ENCODE peak calls at places on chromosomes 6 and 20, in four cellular contexts. One of them, this sample, is unnamed.
A peak's percentile ranks its signal among the peaks of the same experiment; 100 is the strongest.

GRCh38 chr20:57672164-57672563 is 37.7 kb downstream of the PMEPA1 start:
- DNase-seq in fibroblast of pulmonary artery: no peak
- DNase-seq in stomach: no peak
- DNase-seq in heart left ventricle: peak; percentile 78
- DNase-seq in this sample: no peak

GRCh38 chr6:111523484-111524166 is 40.6 kb upstream of the REV3L start:
- DNase-seq in fibroblast of pulmonary artery: no peak
- DNase-seq in stomach: no peak
- DNase-seq in heart left ventricle: no peak
- DNase-seq in this sample: no peak

GRCh38 chr20:31485450-31486339 is 10.6 kb downstream of the REM1 start:
- DNase-seq in fibroblast of pulmonary artery: peak; percentile 86
- DNase-seq in stomach: no peak
- DNase-seq in heart left ventricle: peak; percentile 78
- DNase-seq in this sample: no peak

GRCh38 chr6:150641398-150642139 is 41.9 kb downstream of the PLEKHG1 start:
- DNase-seq in fibroblast of pulmonary artery: no peak
- DNase-seq in stomach: no peak
- DNase-seq in heart left ventricle: no peak
- DNase-seq in this sample: no peak

GRCh38 chr6:155587817-155588216 is 132.2 kb upstream of the NOX3 start:
- DNase-seq in fibroblast of pulmonary artery: no peak
- DNase-seq in stomach: no peak
- DNase-seq in heart left ventricle: no peak
- DNase-seq in this sample: no peak

GRCh38 chr6:56314683-56315523 is 67.5 kb upstream of the COL21A1 start:
- DNase-seq in fibroblast of pulmonary artery: peak; percentile 70
- DNase-seq in stomach: no peak
- DNase-seq in heart left ventricle: no peak
- DNase-seq in this sample: no peak

GRCh38 chr6:73732845-73733675 is 37.1 kb downstream of the CD109 start:
- DNase-seq in fibroblast of pulmonary artery: peak; percentile 85
- DNase-seq in stomach: peak; percentile 59
- DNase-seq in heart left ventricle: peak; percentile 56
- DNase-seq in this sample: no peak

GRCh38 chr6:164130151-164130550 is 715.6 kb downstream of the QKI start:
- DNase-seq in fibroblast of pulmonary artery: no peak
- DNase-seq in stomach: no peak
- DNase-seq in heart left ventricle: no peak
- DNase-seq in this sample: no peak

GRCh38 chr20:59939052-59939878 is 840 bp downstream of the PPP1R3D start:
- DNase-seq in fibroblast of pulmonary artery: peak; percentile 21
- DNase-seq in stomach: no peak
- DNase-seq in heart left ventricle: peak; percentile 36
- DNase-seq in this sample: no peak

GRCh38 chr6:37502703-37503485 is 3.2 kb upstream of the CCDC167 start:
- DNase-seq in fibroblast of pulmonary artery: no peak
- DNase-seq in stomach: no peak
- DNase-seq in heart left ventricle: no peak
- DNase-seq in this sample: no peak

GRCh38 chr6:11535801-11536230 is 1.7 kb upstream of the TMEM170B start:
- DNase-seq in fibroblast of pulmonary artery: peak; percentile 70
- DNase-seq in stomach: peak; percentile 33
- DNase-seq in heart left ventricle: no peak
- DNase-seq in this sample: no peak

GRCh38 chr20:57619053-57619831 is 984 bp downstream of the ZBP1 start:
- DNase-seq in fibroblast of pulmonary artery: no peak
- DNase-seq in stomach: peak; percentile 60
- DNase-seq in heart left ventricle: peak; percentile 65
- DNase-seq in this sample: no peak

GRCh38 chr6:24495516-24495847 is 713 bp downstream of the ALDH5A1 start:
- DNase-seq in fibroblast of pulmonary artery: peak; percentile 43
- DNase-seq in stomach: peak; percentile 51
- DNase-seq in heart left ventricle: peak; percentile 65
- DNase-seq in this sample: no peak

GRCh38 chr6:136738178-136739057 is 53.9 kb downstream of the MAP3K5 start:
- DNase-seq in fibroblast of pulmonary artery: peak; percentile 62
- DNase-seq in stomach: no peak
- DNase-seq in heart left ventricle: no peak
- DNase-seq in this sample: no peak

GRCh38 chr20:10788877-10789276 is 115.1 kb upstream of the JAG1 start:
- DNase-seq in fibroblast of pulmonary artery: no peak
- DNase-seq in stomach: no peak
- DNase-seq in heart left ventricle: no peak
- DNase-seq in this sample: no peak

GRCh38 chr6:6221829-6222535 is 98.5 kb downstream of the F13A1 start:
- DNase-seq in fibroblast of pulmonary artery: no peak
- DNase-seq in stomach: no peak
- DNase-seq in heart left ventricle: no peak
- DNase-seq in this sample: no peak

GRCh38 chr6:56749632-56750151 is 107.0 kb upstream of the DST start:
- DNase-seq in fibroblast of pulmonary artery: peak; percentile 69
- DNase-seq in stomach: no peak
- DNase-seq in heart left ventricle: no peak
- DNase-seq in this sample: peak; percentile 80

GRCh38 chr6:70312165-70312564 is 9.3 kb upstream of the COL9A1 start:
- DNase-seq in fibroblast of pulmonary artery: peak; percentile 55
- DNase-seq in stomach: no peak
- DNase-seq in heart left ventricle: no peak
- DNase-seq in this sample: peak; percentile 95

GRCh38 chr6:126134491-126134890 is 148.2 kb downstream of the TRMT11 start:
- DNase-seq in fibroblast of pulmonary artery: no peak
- DNase-seq in stomach: no peak
- DNase-seq in heart left ventricle: no peak
- DNase-seq in this sample: no peak

GRCh38 chr20:52446421-52447231 is 255.0 kb upstream of the ZFP64 start:
- DNase-seq in fibroblast of pulmonary artery: peak; percentile 52
- DNase-seq in stomach: no peak
- DNase-seq in heart left ventricle: no peak
- DNase-seq in this sample: no peak

GRCh38 chr6:22413681-22414305 is 117.0 kb upstream of the PRL start:
- DNase-seq in fibroblast of pulmonary artery: peak; percentile 55
- DNase-seq in stomach: no peak
- DNase-seq in heart left ventricle: no peak
- DNase-seq in this sample: no peak

GRCh38 chr6:33014841-33015634 is 5.6 kb upstream of the HLA-DOA start:
- DNase-seq in fibroblast of pulmonary artery: peak; percentile 92
- DNase-seq in stomach: peak; percentile 45
- DNase-seq in heart left ventricle: no peak
- DNase-seq in this sample: peak; percentile 44

GRCh38 chr20:58690351-58690750 is 2.2 kb upstream of the NPEPL1 start:
- DNase-seq in fibroblast of pulmonary artery: no peak
- DNase-seq in stomach: no peak
- DNase-seq in heart left ventricle: no peak
- DNase-seq in this sample: no peak

GRCh38 chr20:46959081-46959692 is 64.5 kb downstream of the EYA2 start:
- DNase-seq in fibroblast of pulmonary artery: peak; percentile 81
- DNase-seq in stomach: no peak
- DNase-seq in heart left ventricle: no peak
- DNase-seq in this sample: peak; percentile 47

GRCh38 chr6:31114970-31115849 is 610 bp downstream of the PSORS1C1 start:
- DNase-seq in fibroblast of pulmonary artery: peak; percentile 60
- DNase-seq in stomach: no peak
- DNase-seq in heart left ventricle: no peak
- DNase-seq in this sample: no peak

GRCh38 chr6:147768969-147769368 is 260.5 kb downstream of the SAMD5 start:
- DNase-seq in fibroblast of pulmonary artery: no peak
- DNase-seq in stomach: no peak
- DNase-seq in heart left ventricle: no peak
- DNase-seq in this sample: no peak

GRCh38 chr6:136226027-136226673 is 24.0 kb downstream of the MTFR2 start:
- DNase-seq in fibroblast of pulmonary artery: peak; percentile 78
- DNase-seq in stomach: peak; percentile 69
- DNase-seq in heart left ventricle: no peak
- DNase-seq in this sample: no peak

GRCh38 chr20:37120497-37120896 is 24.7 kb upstream of the RBL1 start:
- DNase-seq in fibroblast of pulmonary artery: no peak
- DNase-seq in stomach: no peak
- DNase-seq in heart left ventricle: no peak
- DNase-seq in this sample: no peak

GRCh38 chr20:39103732-39104131 is 141.6 kb downstream of the DHX35 start:
- DNase-seq in fibroblast of pulmonary artery: peak; percentile 10
- DNase-seq in stomach: no peak
- DNase-seq in heart left ventricle: no peak
- DNase-seq in this sample: no peak

DNA sequence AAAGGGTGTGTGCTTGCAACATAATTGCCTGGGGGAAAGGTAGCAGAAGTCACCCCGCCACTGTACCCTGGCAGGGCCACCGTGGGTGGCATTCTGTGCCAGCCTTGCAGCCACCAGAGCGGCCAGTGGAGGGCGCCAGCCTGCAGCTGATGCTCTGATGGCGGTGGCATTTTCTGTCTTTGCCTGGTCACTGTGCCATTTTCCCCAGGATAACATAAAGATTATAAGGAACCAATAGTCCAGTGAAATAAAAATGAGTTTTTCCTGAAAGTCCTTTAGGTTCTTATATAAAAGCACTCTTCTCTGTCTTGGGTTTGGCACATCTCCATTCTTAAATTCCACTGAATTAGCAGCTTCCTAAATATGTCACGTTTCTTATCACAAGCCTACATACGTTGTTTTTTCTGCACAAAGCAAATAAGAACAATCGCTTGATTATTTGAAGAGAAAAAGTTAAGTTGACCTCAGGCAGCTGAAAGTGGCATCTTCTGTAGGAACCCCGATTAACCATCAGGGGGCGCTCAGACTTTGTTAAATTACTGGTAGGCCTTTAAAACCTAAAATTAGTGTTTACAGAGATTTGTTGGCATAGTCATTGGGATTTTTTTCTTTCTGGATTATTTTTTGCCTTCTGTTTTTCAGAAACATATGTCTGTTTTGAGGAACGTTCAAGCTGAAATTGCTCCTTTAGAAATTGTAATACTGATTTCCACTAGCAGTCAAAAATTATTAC is 67.3 kb upstream of the XRN2 start:
- DNase-seq in fibroblast of pulmonary artery: peak; percentile 80
- DNase-seq in stomach: peak; percentile 64
- DNase-seq in heart left ventricle: peak; percentile 36
- DNase-seq in this sample: peak; percentile 16
- H3K4me3 ChIP-seq in fibroblast of pulmonary artery: no peak overlapping the region
- H3K4me3 ChIP-seq in stomach: no peak overlapping the region
- H3K4me3 ChIP-seq in heart left ventricle: no peak overlapping the region
- H3K4me3 ChIP-seq in this sample: no peak overlapping the region

GRCh38 chr6:36128793-36129192 is 1.5 kb upstream of the MAPK13 start:
- DNase-seq in fibroblast of pulmonary artery: no peak
- DNase-seq in stomach: no peak
- DNase-seq in heart left ventricle: no peak
- DNase-seq in this sample: no peak

GRCh38 chr6:36129889-36130671 is at the start of gene MAPK13:
- DNase-seq in fibroblast of pulmonary artery: peak; percentile 29
- DNase-seq in stomach: peak; percentile 66
- DNase-seq in heart left ventricle: no peak
- DNase-seq in this sample: no peak

GRCh38 chr6:36132221-36132895 is 2.0 kb downstream of the MAPK13 start:
- DNase-seq in fibroblast of pulmonary artery: no peak
- DNase-seq in stomach: no peak
- DNase-seq in heart left ventricle: no peak
- DNase-seq in this sample: no peak

GRCh38 chr6:36131517-36132220 is 1.4 kb downstream of the MAPK13 start:
- DNase-seq in fibroblast of pulmonary artery: peak; percentile 85
- DNase-seq in stomach: peak; percentile 71
- DNase-seq in heart left ventricle: no peak
- DNase-seq in this sample: no peak

GRCh38 chr6:36130672-36131516 is 581 bp downstream of the MAPK13 start:
- DNase-seq in fibroblast of pulmonary artery: peak; percentile 34
- DNase-seq in stomach: peak; percentile 74
- DNase-seq in heart left ventricle: no peak
- DNase-seq in this sample: no peak
- TF ChIP-seq CTCF in fibroblast of pulmonary artery: no peak
- TF ChIP-seq CTCF in stomach: no peak
- TF ChIP-seq CTCF in heart left ventricle: no peak
- TF ChIP-seq CTCF in this sample: peak; percentile 3

DNA sequence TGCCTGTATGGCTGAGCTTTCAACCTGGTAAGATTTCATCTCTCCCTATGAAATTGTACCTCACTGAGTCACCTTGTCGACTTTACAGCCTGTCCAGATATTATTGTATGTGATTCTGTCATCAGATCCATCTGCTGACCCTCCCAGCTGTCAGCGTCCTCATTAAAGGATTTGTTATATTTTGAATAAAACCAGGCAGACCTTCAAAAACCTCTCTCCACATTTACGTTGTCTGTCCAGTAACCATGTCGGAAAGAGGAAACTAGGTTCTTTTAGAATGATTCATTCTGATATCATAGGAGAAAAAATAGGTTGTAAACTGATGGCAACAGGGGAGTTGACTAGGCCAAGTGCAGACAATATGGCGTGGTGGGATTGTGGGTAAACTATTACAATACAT is 38.5 kb downstream of the TSPYL4 start:
- DNase-seq in fibroblast of pulmonary artery: peak; percentile 36
- DNase-seq in stomach: no peak
- DNase-seq in heart left ventricle: no peak
- DNase-seq in this sample: no peak
- H3K4me3 ChIP-seq in fibroblast of pulmonary artery: no peak overlapping the region
- H3K4me3 ChIP-seq in stomach: no peak overlapping the region
- H3K4me3 ChIP-seq in heart left ventricle: no peak overlapping the region
- H3K4me3 ChIP-seq in this sample: no peak overlapping the region

GRCh38 chr20:40892642-40893041 is 136.0 kb upstream of the TOP1 start:
- DNase-seq in fibroblast of pulmonary artery: no peak
- DNase-seq in stomach: no peak
- DNase-seq in heart left ventricle: no peak
- DNase-seq in this sample: no peak
- TF ChIP-seq CTCF in fibroblast of pulmonary artery: no peak
- TF ChIP-seq CTCF in stomach: no peak
- TF ChIP-seq CTCF in heart left ventricle: no peak
- TF ChIP-seq CTCF in this sample: no peak